ENCODE peak calls at places on chromosomes 5 and 9, in nine cellular contexts. N is GM12878, K is HepG2, Y is H1, T is transverse colon, A is A549, W is ovary, U is IMR-90, D is gastrocnemius medialis. E is an unnamed sample.

GRCh38 chr5:58244819-58245478 is 214.9 kb downstream of the PLK2 start:
- DNase-seq in W (no peak), T (no peak), U (no peak), A (no peak), N (no peak), Y (no peak), K (no peak), D (no peak), E (no peak)

GRCh38 chr9:30758726-30759446 is 1625.6 kb upstream of the ACO1 start:
- DNase-seq in A (no peak), W (no peak), Y (no peak), K (no peak), N (no peak), U (no peak), T (no peak), D (no peak), E (no peak)

GRCh38 chr9:71518045-71518888 is 250.0 kb downstream of the CEMIP2 start:
- DNase-seq in T (no peak), W (no peak), A (no peak), N (no peak), K (no peak), Y (no peak), D (no peak), U (no peak), E (no peak)

GRCh38 chr9:37293664-37294524 is 128.6 kb upstream of the GRHPR start:
- DNase-seq in N (peak), D (no peak), A (no peak), Y (no peak), T (no peak), U (peak), W (no peak), K (no peak), E (no peak)

GRCh38 chr9:69279084-69279729 is 45.8 kb upstream of the ENTREP1 start:
- DNase-seq in Y (no peak), N (peak), A (no peak), U (no peak), T (no peak), K (no peak), D (no peak), W (no peak), E (no peak)

GRCh38 chr9:92740446-92740961 is 24.1 kb downstream of the BICD2 start:
- DNase-seq in N (no peak), U (no peak), D (no peak), T (no peak), W (no peak), Y (no peak), K (no peak), A (no peak), E (no peak)

GRCh38 chr5:141234109-141234508 is 11.0 kb downstream of the PCDHB14 start:
- DNase-seq in K (peak), U (peak), W (peak), N (no peak), A (no peak), D (no peak), T (no peak), Y (no peak), E (no peak)

GRCh38 chr5:528625-529511 is 4.6 kb upstream of the SLC9A3 start:
- DNase-seq in T (no peak), Y (no peak), D (no peak), U (no peak), K (no peak), A (no peak), W (no peak), N (no peak), E (no peak)

GRCh38 chr9:101736723-101737122 is 1.7 kb downstream of the GRIN3A start:
- DNase-seq in A (no peak), D (no peak), K (no peak), T (no peak), N (no peak), Y (no peak), W (peak), U (no peak), E (no peak)

GRCh38 chr5:126192226-126192625 is 231.0 kb upstream of the GRAMD2B start:
- DNase-seq in U (no peak), A (no peak), W (no peak), D (no peak), Y (no peak), N (no peak), T (no peak), K (no peak), E (no peak)

GRCh38 chr5:179763215-179763945 is 30.4 kb upstream of the LTC4S start:
- DNase-seq in W (peak), K (peak), Y (no peak), A (peak), U (peak), D (peak), N (no peak), T (peak), E (peak)

GRCh38 chr9:125241863-125242739 is 958 bp upstream of the HSPA5 start:
- DNase-seq in Y (no peak), N (no peak), D (no peak), W (no peak), A (peak), T (peak), K (no peak), U (no peak), E (peak)

GRCh38 chr5:96110289-96110688 is 148.6 kb upstream of the ELL2 start:
- DNase-seq in U (no peak), N (no peak), Y (no peak), K (peak), A (no peak), T (no peak), W (no peak), D (no peak), E (no peak)

GRCh38 chr5:96113170-96113939 is 151.7 kb upstream of the ELL2 start:
- DNase-seq in W (no peak), A (no peak), T (no peak), K (no peak), Y (no peak), D (peak), U (no peak), N (no peak), E (peak)

GRCh38 chr5:96112703-96113102 is 151.1 kb upstream of the ELL2 start:
- DNase-seq in W (no peak), D (no peak), N (no peak), T (no peak), U (no peak), K (no peak), A (no peak), Y (no peak), E (no peak)

GRCh38 chr5:96111080-96111756 is 149.6 kb upstream of the ELL2 start:
- DNase-seq in D (no peak), K (peak), N (no peak), T (no peak), U (no peak), A (no peak), W (no peak), Y (no peak), E (no peak)

GRCh38 chr5:96112123-96112670 is 150.5 kb upstream of the ELL2 start:
- DNase-seq in A (no peak), T (no peak), U (no peak), Y (no peak), W (no peak), D (no peak), K (no peak), N (no peak), E (no peak)
- TF ChIP-seq CTCF in A (no peak), T (no peak), U (peak), Y (no peak), W (no peak), D (no peak), K (no peak), N (no peak), E (no peak)

DNA sequence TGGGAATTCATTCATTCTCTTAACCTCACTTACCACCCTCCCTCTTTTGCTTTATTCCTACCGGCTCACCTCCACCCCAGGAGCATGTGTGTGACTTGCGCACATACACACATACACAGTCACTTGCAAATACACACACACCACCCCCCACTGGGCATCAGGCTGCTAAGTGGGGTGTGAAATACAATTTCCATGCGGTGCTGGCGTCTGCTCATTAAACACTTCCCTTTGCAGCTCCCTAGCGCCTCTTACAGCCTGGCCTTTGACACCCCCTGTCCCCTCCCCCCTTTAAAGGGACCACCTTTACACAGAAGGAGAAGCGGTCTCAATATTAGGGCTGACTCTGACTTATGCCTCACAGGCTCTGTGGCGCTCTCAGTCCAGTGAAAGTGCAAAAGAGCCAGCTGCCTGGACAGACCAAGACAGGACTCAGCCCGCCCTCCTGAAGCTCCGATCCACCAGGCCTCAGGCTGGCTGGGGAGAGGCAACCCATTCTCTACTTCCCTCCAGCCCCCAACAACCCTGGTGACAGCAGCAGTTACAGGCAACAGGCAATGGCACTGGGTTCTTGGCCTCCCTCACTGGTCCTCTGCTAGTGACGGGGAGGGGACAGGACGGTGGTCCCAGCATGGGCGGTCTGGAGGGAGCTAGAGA is 12.2 kb downstream of the ENHO start:
- DNase-seq in U (no peak), D (no peak), T (no peak), N (no peak), A (no peak), K (no peak), Y (no peak), W (no peak), E (no peak)
- H3K4me3 ChIP-seq in U (no peak), D (no peak), T (no peak), N (no peak), A (no peak), K (no peak), Y (no peak), W (no peak), E (no peak)

DNA sequence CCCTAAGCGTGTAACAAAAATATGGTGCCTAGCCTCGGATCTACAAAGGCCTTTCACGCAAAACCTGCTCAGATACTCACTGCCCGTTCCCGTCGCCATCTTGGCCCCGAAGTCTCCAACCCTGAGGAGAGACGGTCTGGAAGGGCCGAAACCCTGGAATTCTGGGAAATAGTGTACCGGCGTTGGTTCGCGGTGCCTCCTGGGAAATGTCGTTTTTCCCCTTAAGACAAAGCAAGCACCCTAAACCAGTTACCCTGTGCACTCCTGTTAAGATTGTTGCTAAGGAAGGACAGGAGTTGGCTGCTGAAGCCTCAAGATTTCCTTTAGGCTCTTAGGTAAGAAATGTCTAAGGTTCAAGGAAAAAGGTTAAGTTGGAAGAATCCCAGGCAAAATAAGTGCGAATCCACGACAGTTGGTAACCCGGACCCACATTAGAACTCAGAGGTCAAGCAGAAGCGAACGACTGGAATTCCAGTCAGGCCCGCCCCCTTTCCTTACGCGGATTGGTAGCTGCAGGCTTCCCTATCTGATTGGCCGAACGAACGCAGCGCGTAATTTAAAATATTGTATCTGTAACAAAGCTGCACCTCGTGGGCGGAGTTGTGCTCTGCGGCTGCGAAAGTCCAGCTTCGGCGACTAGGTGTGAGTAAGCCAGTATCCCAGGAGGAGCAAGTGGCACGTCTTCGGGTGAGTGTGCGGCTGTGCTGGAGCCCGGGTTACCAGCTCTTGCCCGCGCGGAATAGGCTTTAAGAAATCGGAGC is at the start of the genes BRD8 and KIF20A:
- DNase-seq in K (peak), D (peak), T (peak), W (peak), U (peak), N (peak), A (peak), Y (peak), E (peak)
- TF ChIP-seq POLR2A in K (peak), D (no peak), T (peak), W (peak), U (peak), N (peak), A (peak), Y (peak), E (no peak)

DNA sequence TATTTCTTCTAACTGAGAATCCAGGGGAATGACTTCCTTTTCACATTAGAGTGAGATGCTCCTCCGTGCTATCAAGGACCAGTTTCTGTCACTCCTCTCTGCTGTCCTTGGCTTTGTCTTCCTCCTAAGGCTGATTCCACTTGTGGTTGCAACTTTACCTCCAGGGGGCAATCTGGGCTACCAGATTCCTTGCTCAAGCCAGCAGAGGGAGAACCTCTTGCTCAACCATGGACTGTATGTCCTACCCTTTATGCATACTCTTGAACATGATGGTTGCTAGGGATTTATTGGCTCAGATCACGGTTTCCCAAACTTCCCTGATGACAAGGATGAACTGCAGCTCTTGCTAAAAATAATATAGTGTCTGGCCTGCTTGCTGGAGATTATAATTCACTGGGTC is 24.0 kb downstream of the NNT start:
- DNase-seq in N (no peak), A (peak), D (peak), Y (no peak), U (peak), W (no peak), T (peak), K (peak), E (no peak)
- TF ChIP-seq CTCF in N (peak), A (peak), D (peak), Y (peak), U (peak), W (no peak), T (peak), K (peak), E (no peak)

E was measured in lower leg skin.